ENCODE peak calls at places on chromosome 7, in ten cellular contexts. One of them, this sample, is unnamed.

GRCh38 chr7:932651-932975 is 21.9 kb downstream of the ADAP1 start:
- DNase-seq in kidney tubule cell: no peak
- DNase-seq in GM12891: no peak
- DNase-seq in stimulated activated CD4-positive, alpha-beta T cell treated with anti-CD3 and anti-CD28 coated beads, Interleukin-4, amount 100 ng/mL, for 4 hours: no peak
- DNase-seq in NCI-H446: no peak
- DNase-seq in cardiac fibroblast: no peak
- DNase-seq in aorta: peak; percentile 36
- DNase-seq in activated T-helper 1 cell treated with anti-CD3 and anti-CD28 coated beads, Interleukin-12 subunit alpha, Interleukin-12 subunit beta, Interleukin-2, Interleukin-4 antibody, amounts not matched to agents 30 ng/mL and 10 ng/mL and 1 ng/mL, durations not matched to agents 14 hours and 24 hours and 36 hours: no peak
- DNase-seq in astrocyte of the spinal cord: no peak
- DNase-seq in RWPE2: peak; percentile 53
- DNase-seq in this sample: no peak

GRCh38 chr7:136956671-136957070 is 88.2 kb downstream of the CHRM2 start:
- DNase-seq in kidney tubule cell: no peak
- DNase-seq in GM12891: no peak
- DNase-seq in stimulated activated CD4-positive, alpha-beta T cell treated with anti-CD3 and anti-CD28 coated beads, Interleukin-4, amount 100 ng/mL, for 4 hours: no peak
- DNase-seq in NCI-H446: no peak
- DNase-seq in cardiac fibroblast: peak; percentile 62
- DNase-seq in aorta: no peak
- DNase-seq in activated T-helper 1 cell treated with anti-CD3 and anti-CD28 coated beads, Interleukin-12 subunit alpha, Interleukin-12 subunit beta, Interleukin-2, Interleukin-4 antibody, amounts not matched to agents 30 ng/mL and 10 ng/mL and 1 ng/mL, durations not matched to agents 14 hours and 24 hours and 36 hours: no peak
- DNase-seq in astrocyte of the spinal cord: no peak
- DNase-seq in RWPE2: no peak
- DNase-seq in this sample: no peak

GRCh38 chr7:32163911-32164310 is 93.7 kb upstream of the PDE1C start:
- DNase-seq in kidney tubule cell: no peak
- DNase-seq in GM12891: no peak
- DNase-seq in stimulated activated CD4-positive, alpha-beta T cell treated with anti-CD3 and anti-CD28 coated beads, Interleukin-4, amount 100 ng/mL, for 4 hours: no peak
- DNase-seq in NCI-H446: peak; percentile 67
- DNase-seq in cardiac fibroblast: peak; percentile 23
- DNase-seq in aorta: no peak
- DNase-seq in activated T-helper 1 cell treated with anti-CD3 and anti-CD28 coated beads, Interleukin-12 subunit alpha, Interleukin-12 subunit beta, Interleukin-2, Interleukin-4 antibody, amounts not matched to agents 30 ng/mL and 10 ng/mL and 1 ng/mL, durations not matched to agents 14 hours and 24 hours and 36 hours: no peak
- DNase-seq in astrocyte of the spinal cord: peak; percentile 68
- DNase-seq in RWPE2: no peak
- DNase-seq in this sample: no peak

GRCh38 chr7:149844445-149844844 is 6.3 kb downstream of the ZNF862 start:
- DNase-seq in kidney tubule cell: no peak
- DNase-seq in GM12891: no peak
- DNase-seq in stimulated activated CD4-positive, alpha-beta T cell treated with anti-CD3 and anti-CD28 coated beads, Interleukin-4, amount 100 ng/mL, for 4 hours: no peak
- DNase-seq in NCI-H446: no peak
- DNase-seq in cardiac fibroblast: no peak
- DNase-seq in aorta: no peak
- DNase-seq in activated T-helper 1 cell treated with anti-CD3 and anti-CD28 coated beads, Interleukin-12 subunit alpha, Interleukin-12 subunit beta, Interleukin-2, Interleukin-4 antibody, amounts not matched to agents 30 ng/mL and 10 ng/mL and 1 ng/mL, durations not matched to agents 14 hours and 24 hours and 36 hours: no peak
- DNase-seq in astrocyte of the spinal cord: no peak
- DNase-seq in RWPE2: no peak
- DNase-seq in this sample: no peak

GRCh38 chr7:2843711-2844152 is 376 bp downstream of the GNA12 start:
- DNase-seq in kidney tubule cell: no peak
- DNase-seq in GM12891: no peak
- DNase-seq in stimulated activated CD4-positive, alpha-beta T cell treated with anti-CD3 and anti-CD28 coated beads, Interleukin-4, amount 100 ng/mL, for 4 hours: no peak
- DNase-seq in NCI-H446: no peak
- DNase-seq in cardiac fibroblast: no peak
- DNase-seq in aorta: peak; percentile 62
- DNase-seq in activated T-helper 1 cell treated with anti-CD3 and anti-CD28 coated beads, Interleukin-12 subunit alpha, Interleukin-12 subunit beta, Interleukin-2, Interleukin-4 antibody, amounts not matched to agents 30 ng/mL and 10 ng/mL and 1 ng/mL, durations not matched to agents 14 hours and 24 hours and 36 hours: no peak
- DNase-seq in astrocyte of the spinal cord: peak; percentile 13
- DNase-seq in RWPE2: no peak
- DNase-seq in this sample: no peak

GRCh38 chr7:138568655-138569054 is 108.6 kb downstream of the TRIM24 start:
- DNase-seq in kidney tubule cell: no peak
- DNase-seq in GM12891: no peak
- DNase-seq in stimulated activated CD4-positive, alpha-beta T cell treated with anti-CD3 and anti-CD28 coated beads, Interleukin-4, amount 100 ng/mL, for 4 hours: no peak
- DNase-seq in NCI-H446: no peak
- DNase-seq in cardiac fibroblast: no peak
- DNase-seq in aorta: no peak
- DNase-seq in activated T-helper 1 cell treated with anti-CD3 and anti-CD28 coated beads, Interleukin-12 subunit alpha, Interleukin-12 subunit beta, Interleukin-2, Interleukin-4 antibody, amounts not matched to agents 30 ng/mL and 10 ng/mL and 1 ng/mL, durations not matched to agents 14 hours and 24 hours and 36 hours: no peak
- DNase-seq in astrocyte of the spinal cord: no peak
- DNase-seq in RWPE2: no peak
- DNase-seq in this sample: no peak

GRCh38 chr7:495326-495725 is 24.3 kb downstream of the PDGFA start:
- DNase-seq in kidney tubule cell: no peak
- DNase-seq in GM12891: no peak
- DNase-seq in stimulated activated CD4-positive, alpha-beta T cell treated with anti-CD3 and anti-CD28 coated beads, Interleukin-4, amount 100 ng/mL, for 4 hours: no peak
- DNase-seq in NCI-H446: no peak
- DNase-seq in cardiac fibroblast: no peak
- DNase-seq in aorta: peak; percentile 33
- DNase-seq in activated T-helper 1 cell treated with anti-CD3 and anti-CD28 coated beads, Interleukin-12 subunit alpha, Interleukin-12 subunit beta, Interleukin-2, Interleukin-4 antibody, amounts not matched to agents 30 ng/mL and 10 ng/mL and 1 ng/mL, durations not matched to agents 14 hours and 24 hours and 36 hours: no peak
- DNase-seq in astrocyte of the spinal cord: no peak
- DNase-seq in RWPE2: no peak
- DNase-seq in this sample: no peak

GRCh38 chr7:22668971-22669401 is 58.0 kb upstream of the IL6 start:
- DNase-seq in kidney tubule cell: peak; percentile 45
- DNase-seq in GM12891: no peak
- DNase-seq in stimulated activated CD4-positive, alpha-beta T cell treated with anti-CD3 and anti-CD28 coated beads, Interleukin-4, amount 100 ng/mL, for 4 hours: no peak
- DNase-seq in NCI-H446: no peak
- DNase-seq in cardiac fibroblast: no peak
- DNase-seq in aorta: no peak
- DNase-seq in activated T-helper 1 cell treated with anti-CD3 and anti-CD28 coated beads, Interleukin-12 subunit alpha, Interleukin-12 subunit beta, Interleukin-2, Interleukin-4 antibody, amounts not matched to agents 30 ng/mL and 10 ng/mL and 1 ng/mL, durations not matched to agents 14 hours and 24 hours and 36 hours: no peak
- DNase-seq in astrocyte of the spinal cord: no peak
- DNase-seq in RWPE2: no peak
- DNase-seq in this sample: no peak

GRCh38 chr7:137847418-137848050 is 760 bp upstream of the DGKI start:
- DNase-seq in kidney tubule cell: no peak
- DNase-seq in GM12891: no peak
- DNase-seq in stimulated activated CD4-positive, alpha-beta T cell treated with anti-CD3 and anti-CD28 coated beads, Interleukin-4, amount 100 ng/mL, for 4 hours: no peak
- DNase-seq in NCI-H446: no peak
- DNase-seq in cardiac fibroblast: no peak
- DNase-seq in aorta: no peak
- DNase-seq in activated T-helper 1 cell treated with anti-CD3 and anti-CD28 coated beads, Interleukin-12 subunit alpha, Interleukin-12 subunit beta, Interleukin-2, Interleukin-4 antibody, amounts not matched to agents 30 ng/mL and 10 ng/mL and 1 ng/mL, durations not matched to agents 14 hours and 24 hours and 36 hours: no peak
- DNase-seq in astrocyte of the spinal cord: no peak
- DNase-seq in RWPE2: no peak
- DNase-seq in this sample: no peak

GRCh38 chr7:43513236-43513635 is 69.7 kb upstream of the STK17A start:
- DNase-seq in kidney tubule cell: no peak
- DNase-seq in GM12891: no peak
- DNase-seq in stimulated activated CD4-positive, alpha-beta T cell treated with anti-CD3 and anti-CD28 coated beads, Interleukin-4, amount 100 ng/mL, for 4 hours: no peak
- DNase-seq in NCI-H446: no peak
- DNase-seq in cardiac fibroblast: no peak
- DNase-seq in aorta: no peak
- DNase-seq in activated T-helper 1 cell treated with anti-CD3 and anti-CD28 coated beads, Interleukin-12 subunit alpha, Interleukin-12 subunit beta, Interleukin-2, Interleukin-4 antibody, amounts not matched to agents 30 ng/mL and 10 ng/mL and 1 ng/mL, durations not matched to agents 14 hours and 24 hours and 36 hours: no peak
- DNase-seq in astrocyte of the spinal cord: peak; percentile 12
- DNase-seq in RWPE2: no peak
- DNase-seq in this sample: no peak

GRCh38 chr7:54932818-54933543 is 85.8 kb upstream of the EGFR start:
- DNase-seq in kidney tubule cell: peak; percentile 84
- DNase-seq in GM12891: no peak
- DNase-seq in stimulated activated CD4-positive, alpha-beta T cell treated with anti-CD3 and anti-CD28 coated beads, Interleukin-4, amount 100 ng/mL, for 4 hours: no peak
- DNase-seq in NCI-H446: no peak
- DNase-seq in cardiac fibroblast: peak; percentile 70
- DNase-seq in aorta: peak; percentile 67
- DNase-seq in activated T-helper 1 cell treated with anti-CD3 and anti-CD28 coated beads, Interleukin-12 subunit alpha, Interleukin-12 subunit beta, Interleukin-2, Interleukin-4 antibody, amounts not matched to agents 30 ng/mL and 10 ng/mL and 1 ng/mL, durations not matched to agents 14 hours and 24 hours and 36 hours: no peak
- DNase-seq in astrocyte of the spinal cord: peak; percentile 65
- DNase-seq in RWPE2: no peak
- DNase-seq in this sample: no peak

GRCh38 chr7:131753620-131754222 is 197.3 kb upstream of the PODXL start:
- DNase-seq in kidney tubule cell: peak; percentile 22
- DNase-seq in GM12891: no peak
- DNase-seq in stimulated activated CD4-positive, alpha-beta T cell treated with anti-CD3 and anti-CD28 coated beads, Interleukin-4, amount 100 ng/mL, for 4 hours: no peak
- DNase-seq in NCI-H446: no peak
- DNase-seq in cardiac fibroblast: peak; percentile 6
- DNase-seq in aorta: no peak
- DNase-seq in activated T-helper 1 cell treated with anti-CD3 and anti-CD28 coated beads, Interleukin-12 subunit alpha, Interleukin-12 subunit beta, Interleukin-2, Interleukin-4 antibody, amounts not matched to agents 30 ng/mL and 10 ng/mL and 1 ng/mL, durations not matched to agents 14 hours and 24 hours and 36 hours: no peak
- DNase-seq in astrocyte of the spinal cord: no peak
- DNase-seq in RWPE2: no peak
- DNase-seq in this sample: no peak

GRCh38 chr7:139358541-139359365 is 941 bp upstream of the LUC7L2 start:
- DNase-seq in kidney tubule cell: peak; percentile 78
- DNase-seq in GM12891: peak; percentile 8
- DNase-seq in stimulated activated CD4-positive, alpha-beta T cell treated with anti-CD3 and anti-CD28 coated beads, Interleukin-4, amount 100 ng/mL, for 4 hours: peak; percentile 29
- DNase-seq in NCI-H446: no peak
- DNase-seq in cardiac fibroblast: peak; percentile 36
- DNase-seq in aorta: no peak
- DNase-seq in activated T-helper 1 cell treated with anti-CD3 and anti-CD28 coated beads, Interleukin-12 subunit alpha, Interleukin-12 subunit beta, Interleukin-2, Interleukin-4 antibody, amounts not matched to agents 30 ng/mL and 10 ng/mL and 1 ng/mL, durations not matched to agents 14 hours and 24 hours and 36 hours: peak; percentile 19
- DNase-seq in astrocyte of the spinal cord: peak; percentile 36
- DNase-seq in RWPE2: no peak
- DNase-seq in this sample: no peak

GRCh38 chr7:135879238-135879637 is 97.9 kb downstream of the MTPN start:
- DNase-seq in kidney tubule cell: peak; percentile 30
- DNase-seq in GM12891: no peak
- DNase-seq in stimulated activated CD4-positive, alpha-beta T cell treated with anti-CD3 and anti-CD28 coated beads, Interleukin-4, amount 100 ng/mL, for 4 hours: no peak
- DNase-seq in NCI-H446: no peak
- DNase-seq in cardiac fibroblast: peak; percentile 13
- DNase-seq in aorta: no peak
- DNase-seq in activated T-helper 1 cell treated with anti-CD3 and anti-CD28 coated beads, Interleukin-12 subunit alpha, Interleukin-12 subunit beta, Interleukin-2, Interleukin-4 antibody, amounts not matched to agents 30 ng/mL and 10 ng/mL and 1 ng/mL, durations not matched to agents 14 hours and 24 hours and 36 hours: no peak
- DNase-seq in astrocyte of the spinal cord: peak; percentile 29
- DNase-seq in RWPE2: no peak
- DNase-seq in this sample: no peak

GRCh38 chr7:28231181-28231580 is 50.6 kb upstream of the JAZF1 start:
- DNase-seq in kidney tubule cell: no peak
- DNase-seq in GM12891: no peak
- DNase-seq in stimulated activated CD4-positive, alpha-beta T cell treated with anti-CD3 and anti-CD28 coated beads, Interleukin-4, amount 100 ng/mL, for 4 hours: no peak
- DNase-seq in NCI-H446: no peak
- DNase-seq in cardiac fibroblast: no peak
- DNase-seq in aorta: no peak
- DNase-seq in activated T-helper 1 cell treated with anti-CD3 and anti-CD28 coated beads, Interleukin-12 subunit alpha, Interleukin-12 subunit beta, Interleukin-2, Interleukin-4 antibody, amounts not matched to agents 30 ng/mL and 10 ng/mL and 1 ng/mL, durations not matched to agents 14 hours and 24 hours and 36 hours: no peak
- DNase-seq in astrocyte of the spinal cord: no peak
- DNase-seq in RWPE2: no peak
- DNase-seq in this sample: no peak

GRCh38 chr7:95886501-95887090 is 114.2 kb downstream of the DYNC1I1 start:
- DNase-seq in kidney tubule cell: peak; percentile 74
- DNase-seq in GM12891: no peak
- DNase-seq in stimulated activated CD4-positive, alpha-beta T cell treated with anti-CD3 and anti-CD28 coated beads, Interleukin-4, amount 100 ng/mL, for 4 hours: no peak
- DNase-seq in NCI-H446: no peak
- DNase-seq in cardiac fibroblast: peak; percentile 44
- DNase-seq in aorta: no peak
- DNase-seq in activated T-helper 1 cell treated with anti-CD3 and anti-CD28 coated beads, Interleukin-12 subunit alpha, Interleukin-12 subunit beta, Interleukin-2, Interleukin-4 antibody, amounts not matched to agents 30 ng/mL and 10 ng/mL and 1 ng/mL, durations not matched to agents 14 hours and 24 hours and 36 hours: no peak
- DNase-seq in astrocyte of the spinal cord: peak; percentile 38
- DNase-seq in RWPE2: no peak
- DNase-seq in this sample: no peak

GRCh38 chr7:49789736-49790135 is 16.3 kb downstream of the VWC2 start:
- DNase-seq in kidney tubule cell: no peak
- DNase-seq in GM12891: no peak
- DNase-seq in stimulated activated CD4-positive, alpha-beta T cell treated with anti-CD3 and anti-CD28 coated beads, Interleukin-4, amount 100 ng/mL, for 4 hours: no peak
- DNase-seq in NCI-H446: no peak
- DNase-seq in cardiac fibroblast: no peak
- DNase-seq in aorta: no peak
- DNase-seq in activated T-helper 1 cell treated with anti-CD3 and anti-CD28 coated beads, Interleukin-12 subunit alpha, Interleukin-12 subunit beta, Interleukin-2, Interleukin-4 antibody, amounts not matched to agents 30 ng/mL and 10 ng/mL and 1 ng/mL, durations not matched to agents 14 hours and 24 hours and 36 hours: no peak
- DNase-seq in astrocyte of the spinal cord: no peak
- DNase-seq in RWPE2: no peak
- DNase-seq in this sample: no peak

GRCh38 chr7:106634958-106635357 is 26.0 kb downstream of the CCDC71L start:
- DNase-seq in kidney tubule cell: no peak
- DNase-seq in GM12891: no peak
- DNase-seq in stimulated activated CD4-positive, alpha-beta T cell treated with anti-CD3 and anti-CD28 coated beads, Interleukin-4, amount 100 ng/mL, for 4 hours: no peak
- DNase-seq in NCI-H446: no peak
- DNase-seq in cardiac fibroblast: no peak
- DNase-seq in aorta: no peak
- DNase-seq in activated T-helper 1 cell treated with anti-CD3 and anti-CD28 coated beads, Interleukin-12 subunit alpha, Interleukin-12 subunit beta, Interleukin-2, Interleukin-4 antibody, amounts not matched to agents 30 ng/mL and 10 ng/mL and 1 ng/mL, durations not matched to agents 14 hours and 24 hours and 36 hours: no peak
- DNase-seq in astrocyte of the spinal cord: no peak
- DNase-seq in RWPE2: no peak
- DNase-seq in this sample: no peak

GRCh38 chr7:157440346-157441022 is 103.7 kb downstream of the DNAJB6 start:
- DNase-seq in kidney tubule cell: no peak
- DNase-seq in GM12891: no peak
- DNase-seq in stimulated activated CD4-positive, alpha-beta T cell treated with anti-CD3 and anti-CD28 coated beads, Interleukin-4, amount 100 ng/mL, for 4 hours: no peak
- DNase-seq in NCI-H446: no peak
- DNase-seq in cardiac fibroblast: no peak
- DNase-seq in aorta: peak; percentile 11
- DNase-seq in activated T-helper 1 cell treated with anti-CD3 and anti-CD28 coated beads, Interleukin-12 subunit alpha, Interleukin-12 subunit beta, Interleukin-2, Interleukin-4 antibody, amounts not matched to agents 30 ng/mL and 10 ng/mL and 1 ng/mL, durations not matched to agents 14 hours and 24 hours and 36 hours: no peak
- DNase-seq in astrocyte of the spinal cord: no peak
- DNase-seq in RWPE2: peak; percentile 35
- DNase-seq in this sample: no peak

GRCh38 chr7:130882396-130882795 is 148.4 kb upstream of the KLF14 start:
- DNase-seq in kidney tubule cell: no peak
- DNase-seq in GM12891: no peak
- DNase-seq in stimulated activated CD4-positive, alpha-beta T cell treated with anti-CD3 and anti-CD28 coated beads, Interleukin-4, amount 100 ng/mL, for 4 hours: no peak
- DNase-seq in NCI-H446: no peak
- DNase-seq in cardiac fibroblast: no peak
- DNase-seq in aorta: no peak
- DNase-seq in activated T-helper 1 cell treated with anti-CD3 and anti-CD28 coated beads, Interleukin-12 subunit alpha, Interleukin-12 subunit beta, Interleukin-2, Interleukin-4 antibody, amounts not matched to agents 30 ng/mL and 10 ng/mL and 1 ng/mL, durations not matched to agents 14 hours and 24 hours and 36 hours: no peak
- DNase-seq in astrocyte of the spinal cord: no peak
- DNase-seq in RWPE2: no peak
- DNase-seq in this sample: no peak

GRCh38 chr7:34762769-34763168 is 104.8 kb downstream of the NPSR1 start:
- DNase-seq in kidney tubule cell: peak; percentile 36
- DNase-seq in GM12891: no peak
- DNase-seq in stimulated activated CD4-positive, alpha-beta T cell treated with anti-CD3 and anti-CD28 coated beads, Interleukin-4, amount 100 ng/mL, for 4 hours: no peak
- DNase-seq in NCI-H446: no peak
- DNase-seq in cardiac fibroblast: peak; percentile 7
- DNase-seq in aorta: no peak
- DNase-seq in activated T-helper 1 cell treated with anti-CD3 and anti-CD28 coated beads, Interleukin-12 subunit alpha, Interleukin-12 subunit beta, Interleukin-2, Interleukin-4 antibody, amounts not matched to agents 30 ng/mL and 10 ng/mL and 1 ng/mL, durations not matched to agents 14 hours and 24 hours and 36 hours: no peak
- DNase-seq in astrocyte of the spinal cord: no peak
- DNase-seq in RWPE2: no peak
- DNase-seq in this sample: no peak

GRCh38 chr7:927031-927671 is 27.3 kb downstream of the ADAP1 start:
- DNase-seq in kidney tubule cell: no peak
- DNase-seq in GM12891: no peak
- DNase-seq in stimulated activated CD4-positive, alpha-beta T cell treated with anti-CD3 and anti-CD28 coated beads, Interleukin-4, amount 100 ng/mL, for 4 hours: peak; percentile 0
- DNase-seq in NCI-H446: no peak
- DNase-seq in cardiac fibroblast: no peak
- DNase-seq in aorta: peak; percentile 41
- DNase-seq in activated T-helper 1 cell treated with anti-CD3 and anti-CD28 coated beads, Interleukin-12 subunit alpha, Interleukin-12 subunit beta, Interleukin-2, Interleukin-4 antibody, amounts not matched to agents 30 ng/mL and 10 ng/mL and 1 ng/mL, durations not matched to agents 14 hours and 24 hours and 36 hours: no peak
- DNase-seq in astrocyte of the spinal cord: no peak
- DNase-seq in RWPE2: peak; percentile 53
- DNase-seq in this sample: no peak

GRCh38 chr7:84492565-84493034 is 298.0 kb upstream of the SEMA3A start:
- DNase-seq in kidney tubule cell: no peak
- DNase-seq in GM12891: no peak
- DNase-seq in stimulated activated CD4-positive, alpha-beta T cell treated with anti-CD3 and anti-CD28 coated beads, Interleukin-4, amount 100 ng/mL, for 4 hours: no peak
- DNase-seq in NCI-H446: no peak
- DNase-seq in cardiac fibroblast: no peak
- DNase-seq in aorta: no peak
- DNase-seq in activated T-helper 1 cell treated with anti-CD3 and anti-CD28 coated beads, Interleukin-12 subunit alpha, Interleukin-12 subunit beta, Interleukin-2, Interleukin-4 antibody, amounts not matched to agents 30 ng/mL and 10 ng/mL and 1 ng/mL, durations not matched to agents 14 hours and 24 hours and 36 hours: no peak
- DNase-seq in astrocyte of the spinal cord: no peak
- DNase-seq in RWPE2: no peak
- DNase-seq in this sample: no peak

GRCh38 chr7:94561841-94562514 is 52.4 kb downstream of the CASD1 start:
- DNase-seq in kidney tubule cell: peak; percentile 37
- DNase-seq in GM12891: no peak
- DNase-seq in stimulated activated CD4-positive, alpha-beta T cell treated with anti-CD3 and anti-CD28 coated beads, Interleukin-4, amount 100 ng/mL, for 4 hours: no peak
- DNase-seq in NCI-H446: no peak
- DNase-seq in cardiac fibroblast: peak; percentile 12
- DNase-seq in aorta: no peak
- DNase-seq in activated T-helper 1 cell treated with anti-CD3 and anti-CD28 coated beads, Interleukin-12 subunit alpha, Interleukin-12 subunit beta, Interleukin-2, Interleukin-4 antibody, amounts not matched to agents 30 ng/mL and 10 ng/mL and 1 ng/mL, durations not matched to agents 14 hours and 24 hours and 36 hours: no peak
- DNase-seq in astrocyte of the spinal cord: peak; percentile 36
- DNase-seq in RWPE2: no peak
- DNase-seq in this sample: no peak

GRCh38 chr7:39459606-39460090 is 106.6 kb upstream of the YAE1 start:
- DNase-seq in kidney tubule cell: no peak
- DNase-seq in GM12891: no peak
- DNase-seq in stimulated activated CD4-positive, alpha-beta T cell treated with anti-CD3 and anti-CD28 coated beads, Interleukin-4, amount 100 ng/mL, for 4 hours: no peak
- DNase-seq in NCI-H446: no peak
- DNase-seq in cardiac fibroblast: no peak
- DNase-seq in aorta: no peak
- DNase-seq in activated T-helper 1 cell treated with anti-CD3 and anti-CD28 coated beads, Interleukin-12 subunit alpha, Interleukin-12 subunit beta, Interleukin-2, Interleukin-4 antibody, amounts not matched to agents 30 ng/mL and 10 ng/mL and 1 ng/mL, durations not matched to agents 14 hours and 24 hours and 36 hours: no peak
- DNase-seq in astrocyte of the spinal cord: no peak
- DNase-seq in RWPE2: no peak
- DNase-seq in this sample: no peak

GRCh38 chr7:94849636-94850208 is 57.7 kb upstream of the PPP1R9A start:
- DNase-seq in kidney tubule cell: no peak
- DNase-seq in GM12891: no peak
- DNase-seq in stimulated activated CD4-positive, alpha-beta T cell treated with anti-CD3 and anti-CD28 coated beads, Interleukin-4, amount 100 ng/mL, for 4 hours: no peak
- DNase-seq in NCI-H446: no peak
- DNase-seq in cardiac fibroblast: no peak
- DNase-seq in aorta: no peak
- DNase-seq in activated T-helper 1 cell treated with anti-CD3 and anti-CD28 coated beads, Interleukin-12 subunit alpha, Interleukin-12 subunit beta, Interleukin-2, Interleukin-4 antibody, amounts not matched to agents 30 ng/mL and 10 ng/mL and 1 ng/mL, durations not matched to agents 14 hours and 24 hours and 36 hours: no peak
- DNase-seq in astrocyte of the spinal cord: no peak
- DNase-seq in RWPE2: no peak
- DNase-seq in this sample: no peak

GRCh38 chr7:31104361-31105255 is 52.5 kb downstream of the ADCYAP1R1 start:
- DNase-seq in kidney tubule cell: no peak
- DNase-seq in GM12891: no peak
- DNase-seq in stimulated activated CD4-positive, alpha-beta T cell treated with anti-CD3 and anti-CD28 coated beads, Interleukin-4, amount 100 ng/mL, for 4 hours: no peak
- DNase-seq in NCI-H446: no peak
- DNase-seq in cardiac fibroblast: no peak
- DNase-seq in aorta: no peak
- DNase-seq in activated T-helper 1 cell treated with anti-CD3 and anti-CD28 coated beads, Interleukin-12 subunit alpha, Interleukin-12 subunit beta, Interleukin-2, Interleukin-4 antibody, amounts not matched to agents 30 ng/mL and 10 ng/mL and 1 ng/mL, durations not matched to agents 14 hours and 24 hours and 36 hours: no peak
- DNase-seq in astrocyte of the spinal cord: no peak
- DNase-seq in RWPE2: peak; percentile 11
- DNase-seq in this sample: no peak

GRCh38 chr7:106358103-106358663 is 73.4 kb upstream of the NAMPT start:
- DNase-seq in kidney tubule cell: peak; percentile 83
- DNase-seq in GM12891: no peak
- DNase-seq in stimulated activated CD4-positive, alpha-beta T cell treated with anti-CD3 and anti-CD28 coated beads, Interleukin-4, amount 100 ng/mL, for 4 hours: no peak
- DNase-seq in NCI-H446: no peak
- DNase-seq in cardiac fibroblast: peak; percentile 87
- DNase-seq in aorta: no peak
- DNase-seq in activated T-helper 1 cell treated with anti-CD3 and anti-CD28 coated beads, Interleukin-12 subunit alpha, Interleukin-12 subunit beta, Interleukin-2, Interleukin-4 antibody, amounts not matched to agents 30 ng/mL and 10 ng/mL and 1 ng/mL, durations not matched to agents 14 hours and 24 hours and 36 hours: no peak
- DNase-seq in astrocyte of the spinal cord: peak; percentile 48
- DNase-seq in RWPE2: no peak
- DNase-seq in this sample: no peak